ENCODE peak calls at places on chromosomes 1 and 21, in eight cellular contexts. O, K, I, Z, C, L, H and T are unnamed samples. For H3K36me3, the result is how much of the 10 kb centered on the place peaks cover.

GRCh38 chr1:232538224-232538942 is 91.5 kb downstream of the SIPA1L2 start:
- DNase-seq in O (no peak), K (no peak), I (peak), Z (peak), C (no peak), L (no peak), H (peak), T (peak)

GRCh38 chr1:206725053-206725963 is 40.6 kb downstream of the MAPKAPK2 start:
- DNase-seq in O (peak), K (peak), I (peak), Z (peak), C (no peak), L (peak), H (no peak), T (no peak)

GRCh38 chr1:150365945-150366344 is 2.0 kb downstream of the RPRD2 start:
- DNase-seq in O (peak), K (no peak), I (no peak), Z (no peak), C (no peak), L (peak), H (peak), T (no peak)

GRCh38 chr1:214568328-214568727 is 16.9 kb upstream of the PTPN14 start:
- DNase-seq in O (no peak), K (no peak), I (no peak), Z (no peak), C (no peak), L (no peak), H (no peak), T (no peak)

GRCh38 chr1:185531838-185532237 is 202.4 kb upstream of the HMCN1 start:
- DNase-seq in O (no peak), K (no peak), I (peak), Z (no peak), C (no peak), L (no peak), H (no peak), T (no peak)

GRCh38 chr1:818611-819291 is 105.0 kb upstream of the SAMD11 start:
- DNase-seq in O (no peak), K (no peak), I (no peak), Z (no peak), C (no peak), L (no peak), H (no peak), T (no peak)

GRCh38 chr1:26862781-26863676 is at the start of gene SFN:
- DNase-seq in O (peak), K (no peak), I (peak), Z (peak), C (no peak), L (peak), H (peak), T (no peak)

GRCh38 chr1:3909615-3910014 is 9.5 kb upstream of the C1orf174 start:
- DNase-seq in O (no peak), K (peak), I (no peak), Z (no peak), C (no peak), L (no peak), H (no peak), T (no peak)

GRCh38 chr1:14836426-14837140 is 238.1 kb downstream of the KAZN start:
- DNase-seq in O (no peak), K (no peak), I (no peak), Z (no peak), C (no peak), L (no peak), H (no peak), T (no peak)

GRCh38 chr1:86409416-86410021 is 13.4 kb upstream of the ODF2L start:
- DNase-seq in O (peak), K (no peak), I (peak), Z (no peak), C (no peak), L (no peak), H (no peak), T (no peak)

GRCh38 chr1:72936942-72937341 is 654.6 kb upstream of the NEGR1 start:
- DNase-seq in O (no peak), K (no peak), I (no peak), Z (no peak), C (no peak), L (no peak), H (no peak), T (peak)

GRCh38 chr1:117794073-117794472 is 135.3 kb downstream of the GDAP2 start:
- DNase-seq in O (no peak), K (no peak), I (no peak), Z (no peak), C (no peak), L (no peak), H (no peak), T (peak)

GRCh38 chr1:27807385-27807784 is 23.2 kb upstream of the PPP1R8 start:
- DNase-seq in O (no peak), K (no peak), I (no peak), Z (no peak), C (no peak), L (no peak), H (no peak), T (no peak)

GRCh38 chr1:24416666-24417391 is 1.2 kb downstream of the NIPAL3 start:
- DNase-seq in O (peak), K (no peak), I (no peak), Z (no peak), C (no peak), L (peak), H (peak), T (peak)

GRCh38 chr1:220076861-220077762 is 12.5 kb downstream of the BPNT1 start:
- DNase-seq in O (no peak), K (no peak), I (no peak), Z (no peak), C (no peak), L (no peak), H (no peak), T (no peak)

GRCh38 chr1:22884806-22885559 is 87.7 kb downstream of the LACTBL1 start:
- DNase-seq in O (no peak), K (no peak), I (no peak), Z (no peak), C (no peak), L (no peak), H (no peak), T (no peak)

GRCh38 chr1:22024485-22025367 is 23.3 kb downstream of the CELA3A start:
- DNase-seq in O (peak), K (peak), I (peak), Z (peak), C (peak), L (peak), H (no peak), T (peak)

GRCh38 chr1:183685112-183685713 is 32.1 kb upstream of the APOBEC4 start:
- DNase-seq in O (peak), K (no peak), I (peak), Z (peak), C (no peak), L (no peak), H (peak), T (peak)

GRCh38 chr1:24981632-24982007 is 51.5 kb upstream of the RUNX3 start:
- DNase-seq in O (no peak), K (no peak), I (no peak), Z (no peak), C (no peak), L (no peak), H (no peak), T (no peak)

GRCh38 chr1:25197982-25198681 is 34.2 kb downstream of the SYF2 start:
- DNase-seq in O (peak), K (no peak), I (peak), Z (no peak), C (no peak), L (peak), H (peak), T (no peak)

GRCh38 chr1:113390871-113391642 is 742 bp downstream of the MAGI3 start:
- DNase-seq in O (peak), K (peak), I (peak), Z (no peak), C (no peak), L (peak), H (peak), T (no peak)

GRCh38 chr1:193763313-193763712 is 576.9 kb upstream of the B3GALT2 start:
- DNase-seq in O (no peak), K (no peak), I (no peak), Z (no peak), C (no peak), L (no peak), H (no peak), T (peak)

GRCh38 chr1:214688891-214689290 is 85.9 kb downstream of the CENPF start:
- DNase-seq in O (no peak), K (no peak), I (no peak), Z (no peak), C (no peak), L (no peak), H (no peak), T (no peak)

GRCh38 chr1:230068952-230069684 is 2.1 kb downstream of the GALNT2 start:
- DNase-seq in O (peak), K (no peak), I (peak), Z (no peak), C (peak), L (peak), H (no peak), T (no peak)

GRCh38 chr1:27122652-27123051 is 32.3 kb downstream of the SLC9A1 start:
- DNase-seq in O (peak), K (peak), I (no peak), Z (no peak), C (peak), L (peak), H (no peak), T (peak)

GRCh38 chr1:234727018-234727757 is 117.2 kb upstream of the IRF2BP2 start:
- DNase-seq in O (no peak), K (no peak), I (peak), Z (no peak), C (no peak), L (no peak), H (peak), T (peak)

GRCh38 chr21:33033961-33034413 is 8.3 kb downstream of the OLIG2 start:
- DNase-seq in O (no peak), K (no peak), I (no peak), Z (no peak), C (no peak), L (no peak), H (no peak), T (no peak)

GRCh38 chr1:53092659-53093450 is 30.8 kb downstream of the PODN start:
- DNase-seq in O (peak), K (no peak), I (no peak), Z (no peak), C (no peak), L (no peak), H (no peak), T (no peak)

GRCh38 chr1:23751050-23751814 is 8.0 kb downstream of the ELOA start:
- DNase-seq in O (peak), K (no peak), I (peak), Z (peak), C (no peak), L (peak), H (peak), T (peak)

GRCh38 chr1:15941044-15941840 is 34.7 kb downstream of the ZBTB17 start:
- DNase-seq in O (no peak), K (no peak), I (no peak), Z (no peak), C (peak), L (no peak), H (no peak), T (no peak)

GRCh38 chr1:15944308-15945010 is 31.4 kb downstream of the ZBTB17 start:
- DNase-seq in O (no peak), K (no peak), I (no peak), Z (no peak), C (no peak), L (no peak), H (no peak), T (no peak)

GRCh38 chr1:15943515-15944307 is 32.2 kb downstream of the ZBTB17 start:
- DNase-seq in O (no peak), K (no peak), I (no peak), Z (no peak), C (peak), L (no peak), H (no peak), T (no peak)

GRCh38 chr1:15941899-15942660 is 33.8 kb downstream of the ZBTB17 start:
- DNase-seq in O (no peak), K (no peak), I (no peak), Z (no peak), C (peak), L (no peak), H (no peak), T (no peak)

DNA sequence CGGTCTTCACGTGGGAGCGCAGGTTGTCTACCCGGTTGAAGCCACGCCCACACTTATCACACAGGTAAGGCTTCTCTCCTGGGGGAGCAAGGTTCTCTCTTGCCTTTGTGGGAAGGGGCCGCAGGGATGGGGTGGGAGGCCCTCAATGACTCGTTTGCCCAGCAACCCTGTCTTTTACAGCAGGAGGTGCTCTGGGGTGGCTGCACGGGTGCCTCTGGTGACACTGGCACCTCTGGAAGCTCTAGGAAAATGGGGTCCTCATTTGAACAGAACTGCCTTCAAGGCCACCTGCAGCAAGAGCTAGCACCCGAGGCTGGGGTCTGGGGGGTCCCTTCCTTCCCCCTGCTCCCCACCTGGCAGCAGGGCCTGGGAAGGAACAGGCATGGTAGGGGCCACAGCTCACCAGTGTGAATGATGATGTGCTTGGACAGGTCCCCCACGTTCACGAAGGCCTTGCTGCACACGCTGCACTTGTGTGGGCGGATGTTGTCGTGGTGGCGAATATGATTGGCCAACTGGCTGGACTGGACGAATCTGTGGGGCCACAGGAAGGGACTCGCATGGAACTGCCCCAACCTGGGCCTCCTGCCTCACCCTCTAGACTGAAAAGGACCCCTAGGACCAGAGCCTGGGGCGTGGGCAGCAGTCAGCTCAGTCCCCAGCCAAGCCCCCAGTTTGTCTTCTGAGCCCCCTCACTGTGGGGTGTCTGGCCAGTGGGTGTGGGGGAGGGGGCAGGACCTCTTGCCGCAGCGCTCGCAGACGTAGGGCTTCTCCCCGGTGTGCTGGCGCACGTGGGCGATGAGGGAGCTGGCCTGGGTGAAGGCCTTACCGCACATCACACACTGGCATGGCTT is 33.0 kb downstream of the ZBTB17 start:
- DNase-seq in O (no peak), K (no peak), I (no peak), Z (no peak), C (peak), L (no peak), H (no peak), T (no peak)
- H3K36me3 ChIP-seq in O (under half), K (half or more), I (under half), Z (under half), C (half or more), L (under half), H (under half), T (half or more)

DNA sequence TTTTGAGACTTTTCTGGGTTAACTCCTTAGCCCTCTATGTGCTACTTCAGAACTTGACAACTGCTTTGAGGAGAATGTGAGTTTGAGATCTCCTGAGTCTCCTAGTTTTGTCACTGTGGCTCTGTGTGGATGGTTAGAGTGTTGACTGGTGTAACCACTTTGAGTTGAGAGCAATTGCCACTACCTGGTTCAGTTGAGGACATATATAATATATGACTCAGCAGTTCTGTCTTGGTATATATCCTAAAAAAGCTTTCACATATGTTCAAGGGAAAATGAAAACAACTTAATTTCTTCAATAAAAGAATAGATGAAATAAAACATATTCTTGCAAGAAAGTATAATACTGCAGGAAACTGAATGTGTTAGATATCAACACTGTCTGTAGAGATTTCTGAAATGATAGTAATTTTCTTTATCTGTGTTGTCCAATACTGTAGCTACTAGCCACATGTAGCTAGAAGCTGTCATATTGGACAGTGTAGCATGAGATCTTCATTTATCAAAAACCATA is 96.7 kb upstream of the QSOX1 start:
- DNase-seq in O (peak), K (no peak), I (no peak), Z (no peak), C (no peak), L (no peak), H (no peak), T (no peak)
- H3K4me3 ChIP-seq in O (no peak), K (no peak), I (no peak), Z (no peak), C (no peak), L (no peak), H (no peak), T (no peak)

GRCh38 chr1:29801561-29801973 is 565.2 kb downstream of the PTPRU start:
- DNase-seq in O (no peak), K (no peak), I (no peak), Z (no peak), C (peak), L (no peak), H (no peak), T (no peak)

GRCh38 chr1:29801003-29801402 is 564.7 kb downstream of the PTPRU start:
- DNase-seq in O (no peak), K (no peak), I (no peak), Z (no peak), C (no peak), L (no peak), H (no peak), T (no peak)

GRCh38 chr1:29800120-29800519 is 563.8 kb downstream of the PTPRU start:
- DNase-seq in O (no peak), K (no peak), I (no peak), Z (no peak), C (peak), L (no peak), H (no peak), T (no peak)

GRCh38 chr1:29798699-29799566 is 562.6 kb downstream of the PTPRU start:
- DNase-seq in O (no peak), K (no peak), I (no peak), Z (no peak), C (peak), L (no peak), H (peak), T (no peak)

DNA sequence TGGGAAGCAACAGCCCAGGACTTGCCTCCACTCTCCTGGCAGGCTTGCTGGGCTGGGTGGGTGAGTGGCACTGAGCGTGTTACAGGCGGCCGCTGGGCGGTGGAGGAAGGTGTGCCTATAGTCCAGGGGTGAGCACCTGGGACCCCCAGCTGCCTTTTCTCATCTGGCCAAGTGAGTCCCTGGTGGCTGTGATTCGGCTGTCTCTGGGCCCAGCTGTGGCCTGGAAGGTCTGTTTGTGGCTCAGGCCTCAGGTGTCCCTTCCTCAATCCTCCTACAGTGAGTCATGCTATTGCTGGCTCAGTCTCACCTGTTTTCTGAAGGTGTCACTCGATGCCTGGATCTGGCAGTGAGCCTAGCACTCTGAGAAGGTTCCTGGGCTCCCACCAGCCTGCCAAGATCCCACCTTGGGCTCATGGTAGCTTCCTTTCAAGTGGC is 564.2 kb downstream of the PTPRU start:
- DNase-seq in O (no peak), K (no peak), I (no peak), Z (peak), C (peak), L (no peak), H (peak), T (no peak)
- H3K36me3 ChIP-seq in O (under half), K (under half), I (under half), Z (under half), C (under half), L (under half), H (under half), T (under half)

DNA sequence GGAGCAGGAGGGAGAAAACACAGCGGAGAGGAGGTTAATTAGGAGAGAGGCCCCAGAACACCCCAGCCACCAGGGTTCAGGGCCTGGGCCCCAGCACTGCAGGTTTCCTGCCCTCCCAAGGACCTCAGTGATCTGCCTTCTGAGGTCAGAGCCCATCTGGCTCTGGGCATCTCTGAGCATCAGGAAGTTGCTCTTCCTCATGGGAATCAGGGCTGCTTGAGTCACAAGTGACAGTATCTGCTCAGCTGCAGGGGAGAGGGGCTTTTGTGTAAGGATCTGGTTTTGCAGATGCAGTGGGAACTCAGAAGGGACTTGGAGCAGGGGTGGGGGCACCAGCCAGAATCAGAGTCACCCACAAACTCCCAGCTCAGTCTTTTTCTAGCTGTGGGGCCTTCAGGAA is 472.1 kb downstream of the PTPRU start:
- DNase-seq in O (no peak), K (no peak), I (no peak), Z (no peak), C (no peak), L (no peak), H (no peak), T (no peak)
- H3K4me3 ChIP-seq in O (no peak), K (no peak), I (no peak), Z (no peak), C (no peak), L (no peak), H (no peak), T (no peak)

GRCh38 chr1:236200925-236201324 is 58.6 kb downstream of the GPR137B start:
- DNase-seq in O (no peak), K (no peak), I (no peak), Z (no peak), C (no peak), L (no peak), H (no peak), T (no peak)
- H3K36me3 ChIP-seq in O (under half), K (under half), I (under half), Z (under half), C (under half), L (under half), H (under half), T (under half)

GRCh38 chr1:168224991-168225390 is 813 bp upstream of the SFT2D2 start:
- DNase-seq in O (no peak), K (no peak), I (no peak), Z (no peak), C (no peak), L (no peak), H (no peak), T (no peak)
- H3K4me3 ChIP-seq in O (no peak), K (peak), I (no peak), Z (no peak), C (no peak), L (no peak), H (no peak), T (no peak)

GRCh38 chr1:6223617-6224016 is 12.1 kb downstream of the ICMT start:
- DNase-seq in O (no peak), K (no peak), I (no peak), Z (no peak), C (no peak), L (no peak), H (no peak), T (no peak)
- H3K36me3 ChIP-seq in O (under half), K (half or more), I (under half), Z (under half), C (half or more), L (under half), H (under half), T (under half)

GRCh38 chr1:67347688-67348472 is 40.2 kb downstream of the IL12RB2 start:
- DNase-seq in O (peak), K (no peak), I (peak), Z (peak), C (no peak), L (peak), H (peak), T (peak)
- H3K4me3 ChIP-seq in O (no peak), K (no peak), I (no peak), Z (no peak), C (no peak), L (no peak), H (peak), T (no peak)